ENCODE peak calls at places on chromosomes 13 and 19, in eight cellular contexts. N is activated T-helper 1 cell treated with anti-CD3 and anti-CD28 coated beads, Interleukin-2, amount 50 U/mL, for 16 hours; D is stimulated activated CD4-positive, alpha-beta T cell treated with anti-CD3 and anti-CD28 coated beads, Interleukin-15, amount 100 ng/mL, for 1 hour; P is anterior cingulate cortex; M is adipocyte; A is tibial nerve; C is Jurkat, Clone E6-1; Y is Karpas-422. T is an unnamed sample.

GRCh38 chr19:8132858-8133458 is 16.4 kb downstream of the FBN3 start:
- DNase-seq in N (no peak), D (no peak), P (no peak), M (no peak), A (no peak), C (no peak), Y (no peak), T (peak)

GRCh38 chr13:91045351-91046034 is 302.0 kb upstream of the MIR17HG start:
- DNase-seq in N (no peak), D (no peak), P (no peak), M (peak), A (no peak), C (no peak), Y (peak), T (no peak)

GRCh38 chr19:1237754-1238372 is at the start of gene CBARP:
- DNase-seq in N (no peak), D (no peak), P (peak), M (peak), A (no peak), C (no peak), Y (peak), T (peak)

GRCh38 chr19:13212759-13213330 is 62.6 kb downstream of the IER2 start:
- DNase-seq in N (peak), D (peak), P (no peak), M (peak), A (peak), C (peak), Y (peak), T (peak)

GRCh38 chr19:1483979-1484428 is 5.0 kb upstream of the C19orf25 start:
- DNase-seq in N (no peak), D (no peak), P (no peak), M (no peak), A (no peak), C (no peak), Y (no peak), T (peak)

GRCh38 chr19:4624733-4625362 is 14.5 kb upstream of the TNFAIP8L1 start:
- DNase-seq in N (no peak), D (no peak), P (no peak), M (no peak), A (no peak), C (no peak), Y (no peak), T (no peak)

GRCh38 chr13:31195616-31196015 is 4.2 kb upstream of the B3GLCT start:
- DNase-seq in N (no peak), D (no peak), P (no peak), M (no peak), A (no peak), C (no peak), Y (no peak), T (no peak)

GRCh38 chr19:38932425-38933179 is 1.9 kb downstream of the MRPS12 start:
- DNase-seq in N (no peak), D (no peak), P (no peak), M (peak), A (no peak), C (peak), Y (peak), T (no peak)

GRCh38 chr13:64234255-64234654 is 2818.6 kb upstream of the PCDH20 start:
- DNase-seq in N (no peak), D (no peak), P (no peak), M (no peak), A (no peak), C (no peak), Y (peak), T (no peak)

GRCh38 chr19:50398675-50399367 is 14.7 kb downstream of the POLD1 start:
- DNase-seq in N (no peak), D (no peak), P (no peak), M (no peak), A (no peak), C (no peak), Y (no peak), T (no peak)

GRCh38 chr13:65834897-65835296 is 1395.2 kb downstream of the PCDH9 start:
- DNase-seq in N (no peak), D (no peak), P (no peak), M (peak), A (no peak), C (no peak), Y (no peak), T (no peak)

GRCh38 chr19:7986321-7987083 is 18.9 kb downstream of the ELAVL1 start:
- DNase-seq in N (no peak), D (no peak), P (no peak), M (peak), A (no peak), C (no peak), Y (no peak), T (no peak)

GRCh38 chr13:33025220-33025744 is 9.1 kb downstream of the KL start:
- DNase-seq in N (no peak), D (no peak), P (no peak), M (no peak), A (no peak), C (no peak), Y (no peak), T (no peak)

GRCh38 chr19:51688665-51689571 is 4.2 kb upstream of the SPACA6 start:
- DNase-seq in N (no peak), D (no peak), P (peak), M (peak), A (peak), C (no peak), Y (no peak), T (peak)

GRCh38 chr19:43784251-43784980 is 3.6 kb upstream of the KCNN4 start:
- DNase-seq in N (peak), D (peak), P (no peak), M (peak), A (no peak), C (peak), Y (no peak), T (no peak)

GRCh38 chr13:21673592-21674270 is 2.9 kb downstream of the FGF9 start:
- DNase-seq in N (no peak), D (no peak), P (peak), M (peak), A (no peak), C (peak), Y (peak), T (peak)